ENCODE peak calls at places on chromosome 14, in five cellular contexts. W, H, Y, M and C are unnamed samples.

GRCh38 chr14:26389646-26390508 is 208.0 kb downstream of the NOVA1 start:
- DNase-seq in W (no peak), Y (no peak), M (no peak), H (no peak), C (no peak)

GRCh38 chr14:67396381-67396965 is 15.5 kb downstream of the PLEK2 start:
- DNase-seq in M (no peak), W (no peak), H (no peak), Y (no peak), C (no peak)

GRCh38 chr14:75985618-75986438 is at the start of gene IFT43:
- DNase-seq in Y (peak; percentile 74), H (peak; percentile 95), M (peak; percentile 81), W (no peak), C (peak; percentile 74)

GRCh38 chr14:53808042-53808441 is 148.6 kb downstream of the BMP4 start:
- DNase-seq in H (no peak), Y (no peak), W (no peak), M (no peak), C (no peak)

GRCh38 chr14:23539209-23539866 is 12.2 kb downstream of the ZFHX2 start:
- DNase-seq in H (peak; percentile 79), W (no peak), Y (peak; percentile 66), M (peak; percentile 61), C (peak; percentile 60)

GRCh38 chr14:66315548-66315947 is 170.6 kb upstream of the CCDC196 start:
- DNase-seq in H (peak; percentile 46), M (no peak), W (no peak), Y (no peak), C (no peak)

GRCh38 chr14:93032301-93032929 is 83.3 kb downstream of the ITPK1 start:
- DNase-seq in M (no peak), Y (no peak), H (no peak), W (no peak), C (no peak)

GRCh38 chr14:56002876-56003625 is 115.2 kb upstream of the PELI2 start:
- DNase-seq in H (no peak), M (no peak), W (peak; percentile 19), Y (no peak), C (no peak)

GRCh38 chr14:91286530-91286937 is 42.0 kb upstream of the GPR68 start:
- DNase-seq in M (peak; percentile 63), Y (peak; percentile 73), W (peak; percentile 21), H (peak; percentile 89), C (peak; percentile 60)

GRCh38 chr14:73723799-73724621 is 9.8 kb upstream of the PNMA1 start:
- DNase-seq in M (no peak), H (no peak), W (no peak), Y (no peak), C (peak; percentile 5)

GRCh38 chr14:99595034-99595433 is 9.0 kb downstream of the CCDC85C start:
- DNase-seq in M (no peak), Y (no peak), H (no peak), W (peak; percentile 49), C (peak; percentile 65)

GRCh38 chr14:58861546-58861945 is 223.8 kb downstream of the DACT1 start:
- DNase-seq in M (no peak), H (no peak), W (no peak), Y (no peak), C (no peak)

GRCh38 chr14:99522934-99523660 is 41.9 kb downstream of the CCNK start:
- DNase-seq in M (no peak), W (no peak), Y (no peak), H (no peak), C (no peak)

GRCh38 chr14:94173885-94174621 is at the start of gene PPP4R4:
- DNase-seq in W (no peak), H (peak; percentile 95), M (peak; percentile 82), Y (peak; percentile 89), C (peak; percentile 76)

GRCh38 chr14:77309122-77309521 is 11.6 kb downstream of the POMT2 start:
- DNase-seq in W (no peak), M (no peak), Y (no peak), H (no peak), C (no peak)

GRCh38 chr14:64779472-64779871 is 75.2 kb downstream of the PLEKHG3 start:
- DNase-seq in M (no peak), Y (no peak), W (no peak), H (no peak), C (no peak)

GRCh38 chr14:62126885-62127478 is 364.8 kb downstream of the SNAPC1 start:
- DNase-seq in M (no peak), W (no peak), H (no peak), Y (peak; percentile 35), C (no peak)

GRCh38 chr14:91458612-91459011 is 41.0 kb upstream of the CCDC88C start:
- DNase-seq in Y (no peak), M (no peak), H (no peak), W (no peak), C (no peak)

GRCh38 chr14:30625533-30625932 is 3.4 kb downstream of the SCFD1 start:
- DNase-seq in M (no peak), H (no peak), Y (no peak), W (no peak), C (no peak)

GRCh38 chr14:30623412-30624131 is 1.5 kb downstream of the SCFD1 start:
- DNase-seq in M (no peak), Y (no peak), H (no peak), W (no peak), C (no peak)

GRCh38 chr14:30621954-30622830 is at the start of gene SCFD1:
- DNase-seq in M (peak; percentile 63), Y (peak; percentile 87), H (peak; percentile 94), W (peak; percentile 69), C (peak; percentile 58)

GRCh38 chr14:30621354-30621953 is 665 bp upstream of the SCFD1 start:
- DNase-seq in Y (peak; percentile 6), M (no peak), W (no peak), H (peak; percentile 54), C (no peak)

DNA sequence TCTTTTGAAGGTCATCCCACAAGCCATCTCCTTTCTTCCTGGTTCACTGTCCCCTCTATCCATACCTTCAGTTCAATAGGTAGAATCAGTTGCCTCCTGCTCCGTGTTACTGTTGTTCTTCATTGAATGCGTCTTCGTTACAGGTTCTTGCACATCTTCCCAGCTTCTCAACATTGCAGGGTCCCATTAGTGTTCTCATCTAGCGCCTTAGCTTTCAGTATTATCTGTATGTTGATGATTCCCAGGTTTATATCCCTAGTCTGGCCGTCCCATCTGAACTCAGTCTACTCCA is 2.0 kb downstream of the SCFD1 start:
- DNase-seq in W (no peak), Y (no peak), H (no peak), M (no peak), C (no peak)
- TF ChIP-seq TAF1 in W (no peak), Y (no peak), H (no peak), M (no peak), C (no peak)

GRCh38 chr14:84025258-84026012 is 1504.5 kb upstream of the FLRT2 start:
- DNase-seq in M (no peak), Y (no peak), W (no peak), H (no peak), C (no peak)
- TF ChIP-seq POLR2A in M (no peak), Y (no peak), W (no peak), H (no peak), C (no peak)

GRCh38 chr14:102080183-102081080 is 6.4 kb downstream of the HSP90AA1 start:
- DNase-seq in H (no peak), W (no peak), Y (no peak), M (no peak), C (no peak)
- TF ChIP-seq POLR2AphosphoS5 in H (peak; percentile 69), W (peak; percentile 52), Y (no peak), M (peak; percentile 69), C (peak; percentile 56)

DNA sequence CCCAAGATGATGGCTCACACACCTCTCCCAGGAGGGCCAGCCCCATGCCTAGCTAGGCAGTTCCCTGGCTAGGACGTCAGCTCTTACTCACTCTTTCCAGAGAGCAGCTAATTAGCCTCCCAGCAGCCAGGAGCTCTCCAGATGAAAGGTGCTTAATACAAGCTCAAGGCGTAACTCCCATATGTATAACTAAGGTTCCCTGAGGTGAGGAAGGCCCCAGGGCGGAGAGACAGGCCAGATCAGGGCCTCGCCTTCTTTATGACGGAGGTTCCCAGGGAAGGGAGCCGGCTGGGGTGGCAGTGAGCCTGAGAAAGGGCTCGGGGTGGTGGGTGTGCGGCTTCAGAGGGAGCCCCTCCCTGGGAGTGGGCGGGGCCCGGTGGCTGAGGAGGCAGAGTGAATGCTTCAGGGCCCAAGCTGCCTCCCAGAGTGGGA is 26.4 kb upstream of the ZFP36L1 start:
- DNase-seq in Y (peak; percentile 49), H (peak; percentile 73), M (no peak), W (no peak), C (no peak)
- TF ChIP-seq TAF1 in Y (no peak), H (no peak), M (no peak), W (no peak), C (no peak)

GRCh38 chr14:96267336-96267735 is 11.3 kb downstream of the BDKRB1 start:
- DNase-seq in Y (no peak), M (no peak), W (no peak), H (no peak), C (no peak)
- TF ChIP-seq POLR2A in Y (no peak), M (no peak), W (no peak), H (no peak), C (no peak)

DNA sequence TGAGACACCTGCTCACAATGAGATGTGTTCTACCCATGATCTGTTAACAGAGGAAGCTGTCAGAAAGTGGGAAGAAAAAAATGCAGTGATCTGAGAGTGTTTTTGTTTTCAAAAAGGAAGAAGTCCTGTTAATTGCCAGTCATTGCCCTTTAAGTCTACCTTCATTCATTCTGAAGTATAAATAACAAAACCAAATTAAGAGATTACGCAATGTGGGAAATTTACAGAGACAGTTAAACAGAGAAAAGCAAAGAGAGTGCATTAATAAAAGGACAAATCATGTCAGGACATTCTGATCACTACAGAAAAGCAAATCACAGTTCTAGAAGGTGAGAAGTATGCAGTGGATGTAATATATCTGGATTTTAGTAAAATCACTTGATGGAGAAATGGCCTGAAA is 154.2 kb downstream of the NRXN3 start:
- DNase-seq in M (no peak), H (no peak), Y (no peak), W (no peak), C (no peak)
- TF ChIP-seq POLR2AphosphoS5 in M (no peak), H (no peak), Y (no peak), W (no peak), C (no peak)

GRCh38 chr14:101200650-101201516 is 297.4 kb upstream of the RTL1 start:
- DNase-seq in H (peak; percentile 13), W (no peak), Y (no peak), M (no peak), C (no peak)
- TF ChIP-seq TAF1 in H (no peak), W (no peak), Y (no peak), M (no peak), C (no peak)

DNA sequence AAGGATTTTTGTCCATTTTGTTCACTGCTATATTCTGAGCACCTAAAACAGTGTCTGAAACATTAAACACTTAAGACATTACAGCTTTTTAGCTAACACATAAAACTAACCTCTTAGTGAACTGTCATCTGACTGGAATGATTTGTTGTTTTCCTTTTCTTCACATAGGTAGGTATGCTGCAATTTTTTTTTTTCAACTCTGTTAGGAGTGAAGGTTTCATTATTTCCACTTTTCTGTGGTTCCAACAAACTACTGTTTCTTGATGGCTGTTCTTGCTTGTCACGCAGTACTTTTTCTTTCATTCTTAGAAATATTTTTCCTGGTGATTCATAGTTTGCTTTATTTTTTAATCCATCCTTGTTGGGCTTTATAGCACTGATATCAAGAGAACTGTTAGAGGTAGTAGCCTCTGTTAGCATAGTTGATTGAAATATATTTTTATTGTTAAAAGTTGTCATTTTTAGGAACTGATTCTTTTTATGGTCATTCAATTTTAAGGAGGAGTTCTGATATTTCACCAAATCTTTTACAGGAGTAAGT is 6.3 kb downstream of the MIS18BP1 start:
- DNase-seq in W (no peak), M (no peak), Y (no peak), H (no peak), C (no peak)
- TF ChIP-seq POLR2A in W (no peak), M (no peak), Y (no peak), H (no peak), C (no peak)